ENCODE peak calls at places on chromosomes 6 and 20, in six cellular contexts. B is left ventricle myocardium inferior; I is naive thymus-derived CD4-positive, alpha-beta T cell; K is thoracic aorta; R is prostate gland; L is right cardiac atrium. H is an unnamed sample. For H3K9me3, the result is how much of the 10 kb centered on the place peaks cover.

GRCh38 chr6:125888989-125889656 is 67.4 kb upstream of the HINT3 start:
- DNase-seq in B (no peak), L (no peak), I (peak), K (no peak), R (no peak), H (no peak)

GRCh38 chr20:50420380-50420779 is 89.8 kb upstream of the PTPN1 start:
- DNase-seq in K (no peak), B (no peak), L (no peak), I (no peak), R (no peak), H (no peak)

GRCh38 chr6:49423817-49424216 is 39.2 kb downstream of the MMUT start:
- DNase-seq in B (no peak), L (no peak), I (no peak), R (no peak), K (no peak), H (no peak)

GRCh38 chr6:133817460-133818047 is 71.4 kb upstream of the TCF21 start:
- DNase-seq in R (no peak), K (no peak), L (no peak), I (peak), B (no peak), H (no peak)

GRCh38 chr6:89509719-89510339 is 76.9 kb downstream of the ANKRD6 start:
- DNase-seq in B (no peak), R (no peak), K (no peak), I (no peak), L (no peak), H (no peak)

GRCh38 chr6:163572612-163573011 is 158.1 kb downstream of the QKI start:
- DNase-seq in K (no peak), I (no peak), R (no peak), B (no peak), L (no peak), H (no peak)

GRCh38 chr20:48827880-48828733 is at the start of gene PREX1:
- DNase-seq in K (no peak), R (peak), L (peak), I (peak), B (peak), H (no peak)

GRCh38 chr6:112833546-112834215 is 486.6 kb downstream of the RFPL4B start:
- DNase-seq in R (no peak), L (no peak), I (no peak), B (no peak), K (no peak), H (no peak)

GRCh38 chr20:20611165-20611564 is 101.3 kb downstream of the RALGAPA2 start:
- DNase-seq in I (no peak), L (no peak), K (no peak), B (no peak), R (no peak), H (no peak)

GRCh38 chr6:127341471-127342202 is 1.8 kb downstream of the ECHDC1 start:
- DNase-seq in L (no peak), K (no peak), B (no peak), R (no peak), I (no peak), H (no peak)

GRCh38 chr6:48101277-48101676 is 9.7 kb downstream of the PTCHD4 start:
- DNase-seq in K (no peak), B (no peak), L (no peak), I (no peak), R (no peak), H (no peak)

GRCh38 chr20:49674383-49675352 is 39.0 kb downstream of the B4GALT5 start:
- DNase-seq in B (no peak), K (no peak), L (no peak), I (no peak), R (no peak), H (no peak)

GRCh38 chr6:4394786-4395185 is 259.4 kb upstream of the ECI2 start:
- DNase-seq in B (no peak), R (no peak), K (no peak), I (no peak), L (no peak), H (no peak)

GRCh38 chr6:162852810-162853577 is 125.2 kb downstream of the PACRG start:
- DNase-seq in L (no peak), K (no peak), I (no peak), R (no peak), B (no peak), H (no peak)

GRCh38 chr20:50290815-50291214 is 100.2 kb downstream of the CEBPB start:
- DNase-seq in B (no peak), R (no peak), K (no peak), L (peak), I (no peak), H (no peak)

GRCh38 chr6:33716890-33717632 is 5.6 kb upstream of the UQCC2 start:
- DNase-seq in I (no peak), K (no peak), L (no peak), B (no peak), R (peak), H (no peak)

GRCh38 chr6:46410330-46410953 is 80.8 kb downstream of the RCAN2 start:
- DNase-seq in L (no peak), I (peak), B (no peak), K (no peak), R (peak), H (no peak)

GRCh38 chr20:45938727-45939438 is 4.4 kb downstream of the PCIF1 start:
- DNase-seq in I (no peak), L (peak), K (no peak), R (no peak), B (no peak), H (no peak)

GRCh38 chr6:132919476-132919875 is 105.1 kb downstream of the RPS12 start:
- DNase-seq in L (peak), R (peak), I (no peak), K (no peak), B (peak), H (no peak)

GRCh38 chr6:30006170-30007131 is 54.6 kb upstream of the POLR1H start:
- DNase-seq in L (peak), B (peak), R (peak), K (peak), I (peak), H (peak)

GRCh38 chr6:91045152-91045551 is 458.3 kb upstream of the MAP3K7 start:
- DNase-seq in I (no peak), R (no peak), L (no peak), B (no peak), K (no peak), H (no peak)

GRCh38 chr6:158758464-158758863 is 60.7 kb downstream of the EZR start:
- DNase-seq in K (no peak), L (no peak), I (no peak), B (no peak), R (no peak), H (no peak)

GRCh38 chr6:88380618-88381288 is 214.6 kb upstream of the CNR1 start:
- DNase-seq in K (no peak), R (no peak), L (no peak), B (no peak), I (no peak), H (no peak)

GRCh38 chr6:31585531-31585930 is 546 bp upstream of the LST1 start:
- DNase-seq in K (no peak), R (no peak), I (peak), B (no peak), L (no peak), H (no peak)
- H3K27ac ChIP-seq in K (no peak), R (no peak), I (peak), B (peak), L (peak), H (no peak)

DNA sequence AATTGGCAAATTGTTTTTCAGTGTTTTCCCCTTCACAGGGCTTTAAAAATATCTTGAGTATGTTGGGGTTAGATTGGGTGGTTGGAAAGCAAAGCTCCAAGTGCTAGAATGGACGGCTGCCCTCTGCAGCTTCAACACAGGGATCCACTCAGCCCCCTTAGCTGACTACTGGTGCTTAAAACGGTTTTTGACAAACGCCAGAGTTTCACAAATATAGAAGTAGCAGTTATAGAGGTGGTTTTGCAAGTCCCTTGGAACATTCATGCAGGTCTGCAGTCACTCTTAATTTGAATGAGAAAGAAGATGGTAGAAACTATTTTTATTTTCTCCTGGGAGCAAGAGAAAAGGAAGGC is 175.9 kb downstream of the ARID1B start:
- DNase-seq in K (no peak), I (no peak), B (no peak), L (no peak), R (no peak), H (no peak)
- H3K4me3 ChIP-seq in K (peak), I (no peak), B (peak), L (peak), R (no peak), H (peak)

GRCh38 chr6:169689247-169689646 is 12.6 kb downstream of the WDR27 start:
- DNase-seq in L (no peak), K (no peak), B (no peak), R (no peak), I (no peak), H (no peak)

GRCh38 chr6:169684056-169684455 is 17.8 kb downstream of the WDR27 start:
- DNase-seq in L (no peak), B (no peak), R (no peak), K (no peak), I (no peak), H (no peak)

GRCh38 chr6:169691260-169691659 is 10.6 kb downstream of the WDR27 start:
- DNase-seq in K (no peak), B (no peak), I (no peak), R (no peak), L (no peak), H (no peak)

DNA sequence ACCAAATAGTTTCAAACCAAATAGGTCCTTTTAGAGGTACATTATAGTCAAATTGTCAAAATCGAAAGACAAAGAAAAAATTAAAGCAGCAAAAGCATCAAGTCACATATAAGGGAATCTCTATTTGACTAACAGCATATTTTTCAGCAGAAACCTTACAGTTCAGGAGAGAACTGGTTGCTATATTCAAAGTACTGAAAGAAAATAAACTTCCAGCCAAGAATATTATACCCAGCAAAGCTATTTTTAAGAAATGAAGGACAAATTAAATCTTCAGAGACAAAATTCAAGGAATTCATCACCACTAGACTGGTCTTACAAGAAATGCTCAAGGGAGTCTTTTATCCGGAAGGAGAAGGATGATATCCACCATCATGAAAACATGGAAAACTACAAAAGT is 16.0 kb downstream of the WDR27 start:
- DNase-seq in R (no peak), L (no peak), I (no peak), B (no peak), K (no peak), H (no peak)
- H3K9me3 ChIP-seq in R (under half), L (under half), I (under half), B (under half), K (under half), H (under half)

GRCh38 chr6:152124432-152125074 is 317.1 kb downstream of the ESR1 start:
- DNase-seq in I (peak), R (peak), B (no peak), K (no peak), L (no peak), H (no peak)

GRCh38 chr6:152127429-152128165 is 320.1 kb downstream of the ESR1 start:
- DNase-seq in I (no peak), L (no peak), K (no peak), R (no peak), B (no peak), H (no peak)

GRCh38 chr6:152130441-152130840 is 323.0 kb downstream of the ESR1 start:
- DNase-seq in K (no peak), L (no peak), I (no peak), R (no peak), B (no peak), H (no peak)

DNA sequence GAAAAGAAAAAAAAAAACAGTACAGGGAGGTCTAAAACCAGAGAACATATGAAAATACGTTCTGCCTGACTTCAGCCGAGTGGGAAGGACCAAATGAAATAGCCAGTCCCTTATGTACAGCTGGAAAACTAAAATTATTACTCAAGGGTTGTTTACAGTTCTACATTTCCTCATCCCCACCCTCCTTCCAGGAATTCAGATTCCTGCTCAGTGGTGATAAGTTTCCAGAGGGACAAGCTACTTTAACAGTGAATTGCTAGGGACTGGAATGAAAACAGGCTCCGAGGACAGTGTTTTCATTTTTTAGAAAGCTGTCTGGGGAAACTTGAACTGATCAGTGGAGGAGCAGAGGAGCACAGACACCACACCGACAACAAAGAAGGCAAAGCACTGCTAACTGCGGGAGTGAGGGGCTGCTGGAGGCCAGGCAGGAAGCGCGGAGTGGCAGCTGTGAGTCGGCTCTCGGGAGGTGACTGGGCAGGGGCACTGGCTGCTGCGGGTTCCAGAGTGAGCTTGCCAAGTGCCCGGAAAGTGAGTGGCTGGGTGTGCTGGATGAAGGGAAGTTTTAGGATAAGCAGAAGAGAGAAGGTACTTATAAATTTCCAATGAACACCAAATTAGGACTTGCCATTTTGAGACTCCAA is 322.2 kb downstream of the ESR1 start:
- DNase-seq in L (peak), K (no peak), R (no peak), B (peak), I (no peak), H (no peak)
- H3K27ac ChIP-seq in L (peak), K (peak), R (no peak), B (peak), I (no peak), H (peak)

GRCh38 chr20:59027746-59028320 is 4.3 kb downstream of the ATP5F1E start:
- DNase-seq in R (no peak), K (no peak), B (no peak), L (no peak), I (no peak), H (no peak)
- H3K4me3 ChIP-seq in R (no peak), K (no peak), B (no peak), L (no peak), I (no peak), H (no peak)

DNA sequence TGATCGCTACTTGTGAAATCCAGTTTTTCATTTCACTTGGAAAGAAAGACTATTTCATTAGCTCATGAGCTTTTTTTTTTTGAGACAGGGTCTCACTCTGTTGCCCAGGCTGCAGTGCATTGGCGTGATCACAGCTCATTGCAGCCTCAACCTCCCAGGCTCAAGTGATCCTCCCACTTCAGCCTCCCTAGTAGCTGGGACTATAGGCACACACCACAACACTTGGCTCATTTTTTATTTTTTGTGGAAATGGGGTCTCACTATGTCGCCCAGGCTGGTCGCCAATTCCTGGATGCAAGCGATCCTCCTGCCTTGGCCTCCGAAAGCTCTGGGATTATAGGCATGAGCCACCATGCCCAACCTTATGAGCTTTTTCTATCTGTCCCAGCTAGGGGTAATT is 125.0 kb upstream of the ZNF217 start:
- DNase-seq in R (no peak), B (no peak), K (no peak), I (no peak), L (no peak), H (no peak)
- H3K9me3 ChIP-seq in R (under half), B (under half), K (under half), I (under half), L (under half), H (under half)

GRCh38 chr6:168037856-168038255 is 40.4 kb downstream of the KIF25 start:
- DNase-seq in B (no peak), L (no peak), K (no peak), I (no peak), R (no peak), H (no peak)

GRCh38 chr6:168039849-168040248 is 39.2 kb downstream of the FRMD1 start:
- DNase-seq in K (no peak), I (no peak), L (no peak), B (no peak), R (no peak), H (no peak)

GRCh38 chr6:168039301-168039700 is 39.7 kb downstream of the FRMD1 start:
- DNase-seq in K (no peak), B (no peak), I (no peak), L (no peak), R (no peak), H (no peak)

GRCh38 chr6:168037242-168037641 is 39.8 kb downstream of the KIF25 start:
- DNase-seq in I (no peak), K (no peak), L (no peak), R (no peak), B (no peak), H (no peak)

GRCh38 chr6:168038576-168039140 is 40.4 kb downstream of the FRMD1 start:
- DNase-seq in R (no peak), B (no peak), K (no peak), I (no peak), L (no peak), H (no peak)
- H3K27ac ChIP-seq in R (no peak), B (peak), K (no peak), I (no peak), L (no peak), H (no peak)

GRCh38 chr6:11128608-11129007 is 17.1 kb upstream of the ERVFRD-1 start:
- DNase-seq in K (no peak), L (no peak), R (no peak), I (no peak), B (no peak), H (no peak)
- H3K4me3 ChIP-seq in K (no peak), L (no peak), R (no peak), I (no peak), B (no peak), H (no peak)

DNA sequence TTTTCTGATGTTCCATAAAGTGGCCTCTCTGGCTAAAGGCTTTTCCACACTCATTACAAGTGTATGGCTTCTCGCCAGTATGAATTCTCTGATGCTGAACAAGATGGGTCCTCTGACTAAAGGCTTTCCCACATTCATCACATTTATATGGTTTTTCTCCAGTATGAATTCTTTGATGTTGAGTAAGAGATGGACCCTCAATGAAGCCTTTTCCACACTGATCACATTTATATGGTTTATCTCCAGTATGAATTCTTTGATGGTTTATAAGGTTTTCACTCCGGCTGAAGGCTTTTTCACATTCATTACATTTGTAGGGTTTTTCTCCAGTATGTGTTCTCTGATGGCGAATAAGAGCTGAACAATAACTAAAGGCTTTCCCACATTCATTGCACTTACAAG is 20.4 kb downstream of the ZNF184 start:
- DNase-seq in I (no peak), L (no peak), B (no peak), R (no peak), K (no peak), H (no peak)
- H3K9me3 ChIP-seq in I (under half), L (under half), B (half or more), R (under half), K (half or more), H (under half)